ENCODE peak calls at places on chromosome 6, in nine cellular contexts. One of them, this sample, is unnamed.
A peak's percentile ranks its signal among the peaks of the same experiment; 100 is the strongest.

GRCh38 chr6:15401120-15401519 is 155.3 kb downstream of the JARID2 start:
- DNase-seq in endothelial cell: no peak
- DNase-seq in AG09319: no peak
- DNase-seq in AG10803: no peak
- DNase-seq in tibial artery: no peak
- DNase-seq in esophagus squamous epithelium: no peak
- DNase-seq in RWPE1: no peak
- DNase-seq in CD8-positive, alpha-beta T cell: no peak
- DNase-seq in osteocyte: peak; percentile 1
- DNase-seq in this sample: no peak

GRCh38 chr6:39546731-39547130 is 178.5 kb downstream of the KIF6 start:
- DNase-seq in endothelial cell: no peak
- DNase-seq in RWPE1: no peak
- DNase-seq in osteocyte: no peak
- DNase-seq in esophagus squamous epithelium: no peak
- DNase-seq in tibial artery: no peak
- DNase-seq in CD8-positive, alpha-beta T cell: no peak
- DNase-seq in AG10803: no peak
- DNase-seq in AG09319: no peak
- DNase-seq in this sample: no peak

GRCh38 chr6:57205550-57206328 is 16.4 kb downstream of the RAB23 start:
- DNase-seq in endothelial cell: no peak
- DNase-seq in osteocyte: no peak
- DNase-seq in tibial artery: no peak
- DNase-seq in AG10803: no peak
- DNase-seq in RWPE1: no peak
- DNase-seq in CD8-positive, alpha-beta T cell: no peak
- DNase-seq in AG09319: no peak
- DNase-seq in esophagus squamous epithelium: no peak
- DNase-seq in this sample: no peak

GRCh38 chr6:121645100-121645745 is 209.8 kb downstream of the GJA1 start:
- DNase-seq in AG09319: no peak
- DNase-seq in tibial artery: no peak
- DNase-seq in endothelial cell: no peak
- DNase-seq in osteocyte: no peak
- DNase-seq in AG10803: peak; percentile 44
- DNase-seq in RWPE1: no peak
- DNase-seq in CD8-positive, alpha-beta T cell: no peak
- DNase-seq in esophagus squamous epithelium: no peak
- DNase-seq in this sample: no peak

GRCh38 chr6:55652429-55652828 is 73.4 kb upstream of the HMGCLL1 start:
- DNase-seq in osteocyte: no peak
- DNase-seq in AG10803: no peak
- DNase-seq in tibial artery: no peak
- DNase-seq in RWPE1: no peak
- DNase-seq in esophagus squamous epithelium: no peak
- DNase-seq in AG09319: no peak
- DNase-seq in endothelial cell: no peak
- DNase-seq in CD8-positive, alpha-beta T cell: no peak
- DNase-seq in this sample: no peak

GRCh38 chr6:45323656-45324224 is 4.4 kb upstream of the RUNX2 start:
- DNase-seq in esophagus squamous epithelium: no peak
- DNase-seq in osteocyte: no peak
- DNase-seq in tibial artery: no peak
- DNase-seq in CD8-positive, alpha-beta T cell: no peak
- DNase-seq in AG10803: no peak
- DNase-seq in RWPE1: no peak
- DNase-seq in AG09319: no peak
- DNase-seq in endothelial cell: no peak
- DNase-seq in this sample: no peak

GRCh38 chr6:44172759-44173500 is 14.3 kb downstream of the CAPN11 start:
- DNase-seq in AG09319: peak; percentile 42
- DNase-seq in endothelial cell: peak; percentile 86
- DNase-seq in RWPE1: peak; percentile 81
- DNase-seq in esophagus squamous epithelium: peak; percentile 13
- DNase-seq in osteocyte: peak; percentile 93
- DNase-seq in AG10803: peak; percentile 75
- DNase-seq in tibial artery: peak; percentile 88
- DNase-seq in CD8-positive, alpha-beta T cell: peak; percentile 71
- DNase-seq in this sample: peak; percentile 82

GRCh38 chr6:16681260-16681873 is 79.9 kb downstream of the ATXN1 start:
- DNase-seq in endothelial cell: no peak
- DNase-seq in tibial artery: no peak
- DNase-seq in esophagus squamous epithelium: no peak
- DNase-seq in CD8-positive, alpha-beta T cell: no peak
- DNase-seq in AG09319: peak; percentile 59
- DNase-seq in osteocyte: no peak
- DNase-seq in AG10803: peak; percentile 89
- DNase-seq in RWPE1: peak; percentile 89
- DNase-seq in this sample: no peak

GRCh38 chr6:42933195-42933594 is 3.9 kb downstream of the CNPY3 start:
- DNase-seq in AG09319: no peak
- DNase-seq in osteocyte: no peak
- DNase-seq in AG10803: no peak
- DNase-seq in CD8-positive, alpha-beta T cell: no peak
- DNase-seq in esophagus squamous epithelium: no peak
- DNase-seq in RWPE1: no peak
- DNase-seq in endothelial cell: no peak
- DNase-seq in tibial artery: no peak
- DNase-seq in this sample: no peak

GRCh38 chr6:17102258-17102870 is 514 bp downstream of the STMND1 start:
- DNase-seq in endothelial cell: no peak
- DNase-seq in AG10803: no peak
- DNase-seq in AG09319: no peak
- DNase-seq in CD8-positive, alpha-beta T cell: no peak
- DNase-seq in RWPE1: no peak
- DNase-seq in tibial artery: no peak
- DNase-seq in osteocyte: no peak
- DNase-seq in esophagus squamous epithelium: no peak
- DNase-seq in this sample: no peak

GRCh38 chr6:151148111-151148510 is 91.7 kb upstream of the AKAP12 start:
- DNase-seq in osteocyte: no peak
- DNase-seq in AG09319: no peak
- DNase-seq in CD8-positive, alpha-beta T cell: no peak
- DNase-seq in esophagus squamous epithelium: no peak
- DNase-seq in tibial artery: no peak
- DNase-seq in endothelial cell: no peak
- DNase-seq in RWPE1: peak; percentile 17
- DNase-seq in AG10803: no peak
- DNase-seq in this sample: no peak

GRCh38 chr6:167663784-167664432 is 162.8 kb upstream of the AFDN start:
- DNase-seq in AG10803: no peak
- DNase-seq in RWPE1: no peak
- DNase-seq in AG09319: no peak
- DNase-seq in endothelial cell: no peak
- DNase-seq in osteocyte: no peak
- DNase-seq in esophagus squamous epithelium: no peak
- DNase-seq in CD8-positive, alpha-beta T cell: no peak
- DNase-seq in tibial artery: no peak
- DNase-seq in this sample: no peak

GRCh38 chr6:2764610-2765165 is 505 bp upstream of the WRNIP1 start:
- DNase-seq in CD8-positive, alpha-beta T cell: peak; percentile 78
- DNase-seq in endothelial cell: peak; percentile 38
- DNase-seq in esophagus squamous epithelium: peak; percentile 86
- DNase-seq in AG09319: no peak
- DNase-seq in osteocyte: no peak
- DNase-seq in AG10803: peak; percentile 72
- DNase-seq in tibial artery: peak; percentile 51
- DNase-seq in RWPE1: peak; percentile 53
- DNase-seq in this sample: no peak

GRCh38 chr6:15793288-15793687 is 130.5 kb upstream of the DTNBP1 start:
- DNase-seq in osteocyte: no peak
- DNase-seq in esophagus squamous epithelium: no peak
- DNase-seq in AG10803: peak; percentile 42
- DNase-seq in AG09319: no peak
- DNase-seq in RWPE1: peak; percentile 55
- DNase-seq in endothelial cell: no peak
- DNase-seq in tibial artery: no peak
- DNase-seq in CD8-positive, alpha-beta T cell: no peak
- DNase-seq in this sample: no peak

GRCh38 chr6:30612687-30613248 is 4.3 kb downstream of the PPP1R10 start:
- DNase-seq in AG09319: no peak
- DNase-seq in CD8-positive, alpha-beta T cell: no peak
- DNase-seq in esophagus squamous epithelium: no peak
- DNase-seq in RWPE1: no peak
- DNase-seq in tibial artery: no peak
- DNase-seq in osteocyte: no peak
- DNase-seq in AG10803: peak; percentile 61
- DNase-seq in endothelial cell: no peak
- DNase-seq in this sample: no peak

GRCh38 chr6:29926081-29926794 is 16.1 kb upstream of the HLA-A start:
- DNase-seq in esophagus squamous epithelium: no peak
- DNase-seq in tibial artery: no peak
- DNase-seq in AG10803: peak; percentile 39
- DNase-seq in AG09319: no peak
- DNase-seq in CD8-positive, alpha-beta T cell: no peak
- DNase-seq in RWPE1: no peak
- DNase-seq in endothelial cell: peak; percentile 7
- DNase-seq in osteocyte: no peak
- DNase-seq in this sample: no peak

GRCh38 chr6:91613481-91613880 is 1026.6 kb upstream of the MAP3K7 start:
- DNase-seq in CD8-positive, alpha-beta T cell: no peak
- DNase-seq in AG09319: no peak
- DNase-seq in osteocyte: no peak
- DNase-seq in endothelial cell: no peak
- DNase-seq in RWPE1: no peak
- DNase-seq in AG10803: no peak
- DNase-seq in esophagus squamous epithelium: no peak
- DNase-seq in tibial artery: no peak
- DNase-seq in this sample: no peak

GRCh38 chr6:85591207-85591606 is 2.5 kb downstream of the SNX14 start:
- DNase-seq in osteocyte: no peak
- DNase-seq in AG09319: no peak
- DNase-seq in CD8-positive, alpha-beta T cell: no peak
- DNase-seq in tibial artery: no peak
- DNase-seq in esophagus squamous epithelium: no peak
- DNase-seq in RWPE1: no peak
- DNase-seq in endothelial cell: no peak
- DNase-seq in AG10803: no peak
- DNase-seq in this sample: no peak

GRCh38 chr6:85594197-85594930 is 706 bp upstream of the SNX14 start:
- DNase-seq in esophagus squamous epithelium: no peak
- DNase-seq in RWPE1: no peak
- DNase-seq in AG09319: no peak
- DNase-seq in CD8-positive, alpha-beta T cell: peak; percentile 50
- DNase-seq in AG10803: peak; percentile 9
- DNase-seq in osteocyte: no peak
- DNase-seq in tibial artery: peak; percentile 45
- DNase-seq in endothelial cell: no peak
- DNase-seq in this sample: no peak

GRCh38 chr6:85592044-85592443 is 1.6 kb downstream of the SNX14 start:
- DNase-seq in tibial artery: no peak
- DNase-seq in RWPE1: no peak
- DNase-seq in AG10803: no peak
- DNase-seq in endothelial cell: no peak
- DNase-seq in esophagus squamous epithelium: no peak
- DNase-seq in osteocyte: no peak
- DNase-seq in CD8-positive, alpha-beta T cell: no peak
- DNase-seq in AG09319: no peak
- DNase-seq in this sample: no peak

DNA sequence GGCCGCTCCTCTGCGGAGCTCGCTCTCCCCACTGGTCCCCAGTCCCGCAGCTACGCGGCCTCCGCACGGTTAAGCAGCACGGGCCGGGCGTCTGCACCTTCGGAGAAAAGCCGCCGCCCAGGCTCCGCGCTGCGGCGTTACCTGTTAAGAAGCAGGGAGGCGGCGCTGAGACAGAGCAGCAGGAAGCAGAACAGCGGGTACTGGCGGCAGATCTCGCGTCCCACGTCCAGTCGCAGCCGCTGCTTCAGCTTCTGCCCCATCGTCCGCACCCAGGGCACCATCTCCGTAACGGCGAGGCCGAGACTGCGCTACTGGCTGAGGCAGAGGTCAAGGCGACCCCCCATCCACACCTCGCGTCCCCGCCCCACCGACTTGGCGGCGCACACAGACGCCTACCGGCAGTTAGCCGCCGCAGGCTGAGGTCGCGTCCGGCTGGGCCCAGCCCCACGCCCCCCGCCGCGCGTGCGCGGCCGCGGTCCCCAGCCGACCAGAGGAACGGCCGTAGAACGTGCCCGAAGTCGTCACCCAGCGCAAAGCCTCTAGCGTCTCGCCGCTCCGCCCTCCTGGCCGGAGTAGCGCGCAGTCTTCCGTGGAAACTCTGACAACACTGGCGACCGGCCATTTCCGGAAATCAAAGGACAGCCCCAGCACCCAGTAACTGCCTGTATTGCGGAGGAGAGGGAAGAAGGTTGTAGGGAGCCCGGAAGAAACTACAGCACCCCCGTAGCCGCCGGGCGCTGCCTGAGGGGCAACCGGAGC is at the start of gene SNX14:
- DNase-seq in AG10803: peak; percentile 94
- DNase-seq in tibial artery: peak; percentile 93
- DNase-seq in CD8-positive, alpha-beta T cell: peak; percentile 82
- DNase-seq in RWPE1: peak; percentile 80
- DNase-seq in esophagus squamous epithelium: peak; percentile 76
- DNase-seq in osteocyte: peak; percentile 97
- DNase-seq in AG09319: peak; percentile 87
- DNase-seq in endothelial cell: peak; percentile 89
- DNase-seq in this sample: peak; percentile 86
- TF ChIP-seq CTCF in AG10803: no peak
- TF ChIP-seq CTCF in tibial artery: peak; percentile 11
- TF ChIP-seq CTCF in CD8-positive, alpha-beta T cell: no peak
- TF ChIP-seq CTCF in RWPE1: no peak
- TF ChIP-seq CTCF in esophagus squamous epithelium: no peak
- TF ChIP-seq CTCF in osteocyte: no peak
- TF ChIP-seq CTCF in AG09319: no peak
- TF ChIP-seq CTCF in endothelial cell: no peak
- TF ChIP-seq CTCF in this sample: peak; percentile 26

GRCh38 chr6:868212-868611 is 175.3 kb upstream of the EXOC2 start:
- DNase-seq in RWPE1: no peak
- DNase-seq in CD8-positive, alpha-beta T cell: no peak
- DNase-seq in endothelial cell: no peak
- DNase-seq in AG09319: no peak
- DNase-seq in esophagus squamous epithelium: no peak
- DNase-seq in osteocyte: no peak
- DNase-seq in tibial artery: no peak
- DNase-seq in AG10803: no peak
- DNase-seq in this sample: no peak
- TF ChIP-seq CTCF in RWPE1: no peak
- TF ChIP-seq CTCF in CD8-positive, alpha-beta T cell: no peak
- TF ChIP-seq CTCF in endothelial cell: no peak
- TF ChIP-seq CTCF in AG09319: no peak
- TF ChIP-seq CTCF in esophagus squamous epithelium: no peak
- TF ChIP-seq CTCF in osteocyte: no peak
- TF ChIP-seq CTCF in tibial artery: no peak
- TF ChIP-seq CTCF in AG10803: no peak
- TF ChIP-seq CTCF in this sample: no peak

GRCh38 chr6:32460528-32460927 is 20.8 kb downstream of the HLA-DRA start:
- DNase-seq in esophagus squamous epithelium: no peak
- DNase-seq in tibial artery: no peak
- DNase-seq in AG09319: no peak
- DNase-seq in endothelial cell: no peak
- DNase-seq in osteocyte: no peak
- DNase-seq in CD8-positive, alpha-beta T cell: no peak
- DNase-seq in RWPE1: no peak
- DNase-seq in AG10803: no peak
- DNase-seq in this sample: no peak
- TF ChIP-seq CTCF in esophagus squamous epithelium: no peak
- TF ChIP-seq CTCF in tibial artery: no peak
- TF ChIP-seq CTCF in AG09319: no peak
- TF ChIP-seq CTCF in endothelial cell: no peak
- TF ChIP-seq CTCF in osteocyte: no peak
- TF ChIP-seq CTCF in CD8-positive, alpha-beta T cell: no peak
- TF ChIP-seq CTCF in RWPE1: no peak
- TF ChIP-seq CTCF in AG10803: no peak
- TF ChIP-seq CTCF in this sample: no peak

GRCh38 chr6:153595903-153596302 is 443.1 kb upstream of the OPRM1 start:
- DNase-seq in tibial artery: no peak
- DNase-seq in osteocyte: no peak
- DNase-seq in RWPE1: peak; percentile 42
- DNase-seq in endothelial cell: no peak
- DNase-seq in AG10803: no peak
- DNase-seq in esophagus squamous epithelium: no peak
- DNase-seq in AG09319: no peak
- DNase-seq in CD8-positive, alpha-beta T cell: no peak
- DNase-seq in this sample: no peak
- TF ChIP-seq CTCF in tibial artery: no peak
- TF ChIP-seq CTCF in osteocyte: no peak
- TF ChIP-seq CTCF in RWPE1: no peak
- TF ChIP-seq CTCF in endothelial cell: no peak
- TF ChIP-seq CTCF in AG10803: no peak
- TF ChIP-seq CTCF in esophagus squamous epithelium: no peak
- TF ChIP-seq CTCF in AG09319: no peak
- TF ChIP-seq CTCF in CD8-positive, alpha-beta T cell: no peak
- TF ChIP-seq CTCF in this sample: no peak